ENCODE peak calls at places on chromosomes 3 and 15, in four cellular contexts. H, A, I and S are unnamed samples.

GRCh38 chr3:5039585-5039984 is 60.3 kb downstream of the BHLHE40 start:
- DNase-seq in I (no peak), A (no peak), H (no peak), S (no peak)

GRCh38 chr15:67140078-67140833 is 74.9 kb downstream of the SMAD3 start:
- DNase-seq in A (no peak), I (no peak), H (no peak), S (no peak)

GRCh38 chr3:39025222-39025970 is 26.3 kb downstream of the SCN11A start:
- DNase-seq in H (no peak), A (no peak), I (no peak), S (no peak)

GRCh38 chr3:187212705-187213104 is 15.4 kb downstream of the RTP1 start:
- DNase-seq in I (no peak), H (no peak), A (no peak), S (no peak)

GRCh38 chr3:172536505-172536904 is 13.3 kb upstream of the TNFSF10 start:
- DNase-seq in I (no peak), A (no peak), H (no peak), S (no peak)

GRCh38 chr3:53809764-53810400 is 36.3 kb downstream of the CHDH start:
- DNase-seq in I (no peak), A (no peak), H (no peak), S (no peak)

GRCh38 chr3:49668861-49669260 is 5.3 kb upstream of the APEH start:
- DNase-seq in H (no peak), I (peak), A (no peak), S (no peak)

GRCh38 chr3:186772281-186772885 is 11.0 kb upstream of the EIF4A2 start:
- DNase-seq in I (no peak), H (no peak), A (no peak), S (peak)

GRCh38 chr15:67149859-67150824 is 84.7 kb downstream of the SMAD3 start:
- DNase-seq in A (peak), I (peak), H (peak), S (no peak)

DNA sequence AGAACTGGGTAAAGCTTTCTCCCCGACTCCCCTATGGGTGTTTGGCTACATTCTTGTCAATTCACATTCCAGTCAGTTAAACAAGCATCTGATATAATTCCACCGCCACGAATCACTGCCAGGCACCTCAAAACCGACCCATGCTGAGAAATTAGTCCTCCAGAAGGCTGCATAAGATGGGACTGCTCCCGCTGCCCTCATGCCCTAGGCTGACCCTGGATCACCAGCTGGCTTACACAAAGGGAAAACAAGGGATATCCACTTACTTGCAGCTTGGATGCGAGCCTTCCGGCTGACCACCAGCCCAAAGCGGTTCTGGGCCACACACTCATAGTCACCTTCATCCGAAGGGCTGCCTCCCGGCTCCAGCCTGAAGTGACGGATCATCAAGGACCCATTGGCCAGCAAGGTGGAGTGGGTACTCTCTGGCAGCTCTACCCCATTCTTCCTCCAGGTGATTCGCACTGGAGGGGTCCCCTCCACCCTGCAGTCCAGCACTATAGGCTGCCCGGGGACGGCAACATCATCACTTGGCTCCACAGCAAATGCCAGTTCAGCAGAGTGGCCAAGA is 2.9 kb downstream of the IGDCC3 start:
- DNase-seq in H (no peak), I (no peak), A (no peak), S (no peak)
- TF ChIP-seq CHD2 in H (no peak), I (no peak), A (no peak), S (no peak)

DNA sequence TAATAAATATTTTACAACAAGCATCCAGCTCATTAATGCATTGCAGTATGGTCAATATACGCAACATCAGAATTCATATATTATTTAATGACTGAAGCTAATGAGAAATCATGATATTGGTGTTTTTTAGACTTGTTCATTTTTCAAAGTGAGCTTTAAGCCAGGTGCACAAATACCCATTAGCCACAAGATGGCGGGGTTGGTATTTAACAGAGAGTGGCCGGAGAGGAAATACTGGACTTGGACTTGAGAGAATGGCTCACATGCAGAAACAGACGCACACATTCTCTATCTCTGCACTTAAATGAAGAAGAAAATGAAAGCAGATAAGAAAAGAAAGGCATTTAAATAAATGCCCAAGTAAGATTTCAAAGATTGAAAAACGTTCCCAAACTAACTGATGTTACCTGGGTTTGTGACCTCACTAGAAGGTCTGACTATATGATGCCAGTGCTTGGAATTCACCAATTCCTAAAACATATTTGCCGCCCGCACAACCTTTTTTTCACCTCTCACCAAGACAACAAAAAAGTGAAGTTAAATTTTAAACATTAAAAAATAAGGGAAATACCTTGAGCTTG is 21.2 kb upstream of the CRBN start:
- DNase-seq in I (peak), A (peak), H (peak), S (peak)
- TF ChIP-seq FOXM1 in I (no peak), A (no peak), H (no peak), S (no peak)

DNA sequence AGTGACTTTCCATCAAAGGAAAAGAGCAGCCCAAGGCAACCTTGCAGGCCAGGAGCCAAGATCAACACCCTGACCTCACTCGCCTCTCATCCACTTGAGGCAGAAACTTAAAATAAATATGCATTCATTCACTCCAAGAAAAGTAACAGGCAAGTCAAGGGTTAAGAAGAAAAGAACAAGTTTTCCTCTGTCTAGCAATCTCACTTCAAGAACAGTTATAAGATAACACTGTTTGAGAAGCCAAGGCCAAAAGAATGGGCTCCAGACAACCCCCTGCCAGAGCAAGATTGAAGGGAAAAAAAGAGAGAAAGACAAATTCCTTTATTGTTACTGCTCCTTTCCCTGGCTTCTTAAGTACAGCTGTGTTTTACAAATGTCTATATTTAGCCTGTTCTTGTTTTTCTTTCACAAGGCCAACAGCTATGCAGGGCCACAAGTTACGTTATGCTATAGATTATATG is 15.7 kb upstream of the SSUH2 start:
- DNase-seq in H (no peak), A (no peak), I (no peak), S (no peak)
- TF ChIP-seq CHD2 in H (no peak), A (no peak), I (no peak), S (no peak)

DNA sequence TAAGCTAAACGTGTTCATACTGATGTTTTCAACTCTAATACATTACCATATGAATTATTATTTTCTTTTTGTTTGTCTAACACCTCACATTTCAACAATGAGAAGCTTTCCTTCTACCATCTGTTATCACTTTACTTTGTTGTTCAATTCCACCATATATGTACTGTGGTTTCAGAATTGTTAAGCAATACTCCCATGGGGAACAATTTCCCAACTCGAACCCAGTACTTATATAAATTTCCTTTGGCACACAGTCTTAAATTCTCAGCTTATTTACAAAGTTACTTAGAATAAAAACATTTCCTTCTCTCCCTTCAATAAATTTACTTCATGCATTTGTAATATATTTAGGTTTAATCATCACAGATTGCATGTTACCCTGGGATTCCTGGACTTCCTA is 1764.4 kb downstream of the OTOL1 start:
- DNase-seq in A (no peak), H (no peak), I (no peak), S (no peak)
- TF ChIP-seq FOXM1 in A (no peak), H (no peak), I (no peak), S (no peak)

DNA sequence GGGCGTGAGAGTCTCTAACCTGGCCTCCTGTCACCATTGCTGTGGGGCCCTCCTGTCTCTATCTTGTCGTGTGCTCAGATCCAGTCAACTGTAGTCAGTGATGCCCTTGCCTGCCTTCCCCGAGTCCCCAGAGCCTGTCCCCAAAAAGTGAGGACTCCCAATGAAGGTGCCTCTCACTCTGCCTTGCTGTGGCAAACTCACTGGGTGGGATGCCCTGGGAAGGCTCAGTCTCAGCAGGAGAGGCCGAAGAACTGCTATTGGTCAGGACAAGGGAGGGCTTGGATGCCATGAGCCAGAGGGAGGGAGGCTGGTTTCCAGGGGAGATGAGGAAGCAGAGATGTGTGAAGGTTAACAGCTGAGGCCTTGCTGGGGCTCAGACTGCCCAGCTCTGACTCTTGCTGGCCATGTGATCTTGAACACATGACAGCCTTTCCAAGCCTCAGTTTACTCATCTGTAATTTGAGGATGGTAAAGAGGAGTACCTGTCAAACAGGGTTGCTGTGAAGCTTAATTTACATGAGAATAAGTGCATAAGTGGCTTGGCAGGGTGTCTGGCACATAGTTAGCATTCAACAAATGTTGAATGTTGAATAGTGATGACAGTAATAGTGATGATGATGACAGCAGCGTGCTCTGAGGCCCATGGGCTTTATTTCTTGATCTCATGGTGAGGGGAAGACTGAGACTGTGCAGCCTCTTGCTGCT is 8.2 kb downstream of the KY start:
- DNase-seq in I (no peak), H (no peak), A (no peak), S (no peak)
- TF ChIP-seq CHD2 in I (no peak), H (no peak), A (no peak), S (no peak)

GRCh38 chr15:64461577-64462162 is 1.3 kb downstream of the ZNF609 start:
- DNase-seq in H (no peak), I (peak), A (peak), S (peak)
- TF ChIP-seq FOXM1 in H (no peak), I (no peak), A (peak), S (no peak)

GRCh38 chr3:55659701-55660100 is 172.6 kb upstream of the WNT5A start:
- DNase-seq in I (no peak), H (no peak), A (no peak), S (no peak)

GRCh38 chr3:55661141-55661540 is 174.0 kb upstream of the WNT5A start:
- DNase-seq in A (no peak), H (peak), I (no peak), S (no peak)

GRCh38 chr3:55664387-55664786 is 177.3 kb upstream of the WNT5A start:
- DNase-seq in I (no peak), A (no peak), H (no peak), S (no peak)

GRCh38 chr3:55660642-55661041 is 173.5 kb upstream of the WNT5A start:
- DNase-seq in I (no peak), A (no peak), H (no peak), S (no peak)

DNA sequence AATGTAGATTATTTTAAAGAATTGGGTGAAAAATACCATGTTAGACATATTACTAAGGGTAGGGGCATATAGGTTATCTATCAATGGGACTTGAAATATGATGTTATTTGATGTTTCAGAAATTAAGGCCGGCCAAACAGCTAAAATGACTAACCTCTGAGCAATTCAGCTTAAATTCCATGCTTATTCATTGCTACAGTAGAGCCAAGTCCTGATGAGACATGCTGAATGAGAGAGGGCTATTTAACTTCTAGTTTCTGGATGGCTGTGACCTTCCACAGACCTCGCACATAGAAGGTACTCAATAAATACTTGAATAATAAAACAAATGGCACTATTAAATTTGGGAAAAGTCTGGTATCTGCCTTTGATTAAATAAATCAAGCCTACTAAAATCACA is 175.6 kb upstream of the WNT5A start:
- DNase-seq in I (no peak), H (no peak), A (no peak), S (no peak)
- TF ChIP-seq CHD2 in I (no peak), H (no peak), A (no peak), S (no peak)

GRCh38 chr3:57918123-57918837 is 89.9 kb upstream of the FLNB start:
- DNase-seq in H (no peak), I (no peak), A (no peak), S (no peak)
- TF ChIP-seq FOXM1 in H (no peak), I (no peak), A (no peak), S (no peak)

DNA sequence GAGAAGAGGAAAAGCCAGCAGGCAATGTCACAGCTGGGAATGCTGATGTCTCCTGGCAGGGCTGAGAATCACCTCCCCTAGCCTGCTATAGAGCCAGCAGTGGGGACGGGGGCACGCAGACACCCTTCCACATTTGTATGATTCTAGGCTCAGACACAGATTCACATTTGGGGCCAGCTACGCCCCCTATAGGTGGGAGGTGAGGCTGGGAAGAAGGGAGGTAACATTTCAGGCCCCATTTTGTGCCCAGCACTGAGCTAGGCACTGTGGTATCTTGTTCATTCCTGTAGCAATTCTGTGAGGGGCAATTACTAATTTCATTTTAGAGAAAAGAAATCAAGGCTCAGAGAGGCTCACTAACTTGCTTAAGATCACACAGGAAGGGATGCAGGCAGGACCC is 15.9 kb upstream of the ACAD9 start:
- DNase-seq in I (no peak), H (no peak), A (no peak), S (no peak)
- TF ChIP-seq CHD2 in I (no peak), H (no peak), A (no peak), S (no peak)